ENCODE peak calls at places on chromosomes 7 and 10, in four cellular contexts. Q is K562, K is HepG2, L is H1. X is an unnamed sample.

GRCh38 chr7:64877714-64878610 is 25.1 kb upstream of the ZNF273 start:
- DNase-seq in L (no peak), Q (no peak), K (no peak), X (no peak)

GRCh38 chr7:41573017-41573416 is 129.9 kb downstream of the INHBA start:
- DNase-seq in K (no peak), Q (no peak), L (no peak), X (no peak)

GRCh38 chr10:14564268-14564744 is 210.4 kb downstream of the FAM107B start:
- DNase-seq in K (no peak), Q (no peak), L (no peak), X (no peak)

GRCh38 chr10:124744047-124744687 is at the start of gene FAM53B:
- DNase-seq in K (no peak), L (peak), Q (peak), X (no peak)

GRCh38 chr10:5413012-5413938 is 918 bp downstream of the NET1 start:
- DNase-seq in L (peak), K (peak), Q (peak), X (no peak)

GRCh38 chr7:36372156-36372555 is 17.5 kb upstream of the ANLN start:
- DNase-seq in K (no peak), Q (no peak), L (no peak), X (no peak)

GRCh38 chr7:99355098-99355497 is 19.4 kb upstream of the ARPC1B start:
- DNase-seq in L (no peak), K (no peak), Q (no peak), X (no peak)

GRCh38 chr7:898855-899681 is 22.7 kb downstream of the GET4 start:
- DNase-seq in Q (peak), L (no peak), K (no peak), X (no peak)

GRCh38 chr7:359226-359775 is 69.3 kb downstream of the FOXL3 start:
- DNase-seq in K (no peak), Q (no peak), L (no peak), X (no peak)

GRCh38 chr7:19560111-19560883 is 148.5 kb downstream of the POLR1F start:
- DNase-seq in Q (no peak), K (no peak), L (no peak), X (no peak)

GRCh38 chr10:109889867-109890266 is 33.4 kb downstream of the XPNPEP1 start:
- DNase-seq in K (no peak), Q (no peak), L (no peak), X (no peak)

GRCh38 chr10:77873558-77874380 is 52.8 kb downstream of the DLG5 start:
- DNase-seq in Q (peak), K (peak), L (no peak), X (peak)

GRCh38 chr7:151038951-151039849 is 9.1 kb upstream of the ASIC3 start:
- DNase-seq in Q (peak), K (peak), L (no peak), X (no peak)

GRCh38 chr10:78416031-78416800 is 382.6 kb downstream of the RPS24 start:
- DNase-seq in K (no peak), Q (no peak), L (no peak), X (no peak)

GRCh38 chr10:132136097-132136521 is 50.6 kb upstream of the DPYSL4 start:
- DNase-seq in L (no peak), Q (no peak), K (no peak), X (no peak)
- TF ChIP-seq CBX5 in L (no peak), Q (no peak), K (no peak), X (no peak)

GRCh38 chr7:2602736-2603387 is 28.9 kb upstream of the TTYH3 start:
- DNase-seq in L (no peak), K (no peak), Q (no peak), X (no peak)
- TF ChIP-seq CBX5 in L (no peak), K (no peak), Q (no peak), X (no peak)

GRCh38 chr10:103045961-103046360 is 127.9 kb downstream of the CNNM2 start:
- DNase-seq in L (no peak), Q (no peak), K (no peak), X (no peak)

GRCh38 chr10:103047381-103047780 is 129.3 kb downstream of the CNNM2 start:
- DNase-seq in Q (no peak), L (no peak), K (no peak), X (no peak)

GRCh38 chr10:103042129-103042528 is 124.0 kb downstream of the CNNM2 start:
- DNase-seq in K (no peak), Q (no peak), L (peak), X (no peak)

GRCh38 chr10:103042908-103043307 is 124.8 kb downstream of the CNNM2 start:
- DNase-seq in L (no peak), K (no peak), Q (no peak), X (no peak)

GRCh38 chr10:103044942-103045489 is 126.9 kb downstream of the CNNM2 start:
- DNase-seq in K (no peak), Q (no peak), L (no peak), X (no peak)
- TF ChIP-seq CBX5 in K (no peak), Q (no peak), L (no peak), X (no peak)

GRCh38 chr10:18681971-18682403 is 22.8 kb downstream of the ARL5B start:
- DNase-seq in K (peak), L (no peak), Q (no peak), X (no peak)

GRCh38 chr10:18683427-18683826 is 24.2 kb downstream of the ARL5B start:
- DNase-seq in K (no peak), Q (no peak), L (no peak), X (no peak)

GRCh38 chr10:18684416-18684815 is 25.2 kb downstream of the ARL5B start:
- DNase-seq in Q (no peak), L (no peak), K (no peak), X (no peak)

GRCh38 chr10:18684953-18685352 is 25.7 kb downstream of the ARL5B start:
- DNase-seq in Q (no peak), K (no peak), L (no peak), X (no peak)

DNA sequence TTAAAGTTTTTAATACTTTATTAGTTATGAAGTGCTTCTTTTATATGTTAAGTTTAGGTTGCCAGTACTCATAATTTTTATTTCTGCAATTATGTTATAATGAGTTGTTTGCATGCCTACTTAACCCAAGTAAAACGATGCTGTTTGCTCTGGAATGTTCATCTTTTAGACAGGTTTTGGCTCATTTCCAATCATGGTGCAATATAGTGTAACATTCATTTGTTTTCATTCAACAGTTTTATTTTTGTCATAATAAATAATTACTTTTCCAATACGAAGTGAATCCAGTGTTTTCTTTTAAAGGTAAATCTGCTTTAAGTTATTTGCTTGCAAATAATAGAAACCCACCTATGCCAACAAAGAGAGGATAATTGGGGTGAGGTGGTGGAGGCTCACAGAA is 22.1 kb downstream of the ARL5B start:
- DNase-seq in K (no peak), L (no peak), Q (no peak), X (no peak)
- TF ChIP-seq CBX5 in K (no peak), L (no peak), Q (no peak), X (no peak)

DNA sequence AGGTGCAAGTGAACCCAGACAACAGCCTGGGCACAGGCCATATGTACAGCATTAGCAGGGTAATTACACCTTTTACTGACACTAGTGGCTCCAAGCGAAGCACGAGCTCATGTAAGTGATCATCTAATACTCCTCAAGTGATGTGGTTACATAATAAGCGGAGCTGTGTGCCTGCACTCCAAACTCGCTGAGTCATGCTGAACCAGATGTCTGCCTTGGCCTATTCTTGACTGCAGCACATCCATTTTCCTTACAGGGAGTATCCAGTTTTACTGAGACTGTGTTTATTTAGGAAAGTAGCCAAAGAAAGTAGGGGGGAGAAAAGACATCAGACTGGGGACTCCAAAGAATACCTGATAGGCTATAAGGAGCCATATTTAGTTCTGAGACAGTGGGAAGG is 90.1 kb downstream of the GRM3 start:
- DNase-seq in K (no peak), L (no peak), Q (peak), X (no peak)
- TF ChIP-seq CBX5 in K (no peak), L (no peak), Q (no peak), X (no peak)

GRCh38 chr7:33186187-33186586 is 56.8 kb downstream of the BBS9 start:
- DNase-seq in Q (peak), L (no peak), K (no peak), X (no peak)
- TF ChIP-seq CBX5 in Q (no peak), L (no peak), K (no peak), X (no peak)

GRCh38 chr7:51374936-51375335 is 58.3 kb upstream of the COBL start:
- DNase-seq in L (no peak), K (no peak), Q (no peak), X (no peak)

DNA sequence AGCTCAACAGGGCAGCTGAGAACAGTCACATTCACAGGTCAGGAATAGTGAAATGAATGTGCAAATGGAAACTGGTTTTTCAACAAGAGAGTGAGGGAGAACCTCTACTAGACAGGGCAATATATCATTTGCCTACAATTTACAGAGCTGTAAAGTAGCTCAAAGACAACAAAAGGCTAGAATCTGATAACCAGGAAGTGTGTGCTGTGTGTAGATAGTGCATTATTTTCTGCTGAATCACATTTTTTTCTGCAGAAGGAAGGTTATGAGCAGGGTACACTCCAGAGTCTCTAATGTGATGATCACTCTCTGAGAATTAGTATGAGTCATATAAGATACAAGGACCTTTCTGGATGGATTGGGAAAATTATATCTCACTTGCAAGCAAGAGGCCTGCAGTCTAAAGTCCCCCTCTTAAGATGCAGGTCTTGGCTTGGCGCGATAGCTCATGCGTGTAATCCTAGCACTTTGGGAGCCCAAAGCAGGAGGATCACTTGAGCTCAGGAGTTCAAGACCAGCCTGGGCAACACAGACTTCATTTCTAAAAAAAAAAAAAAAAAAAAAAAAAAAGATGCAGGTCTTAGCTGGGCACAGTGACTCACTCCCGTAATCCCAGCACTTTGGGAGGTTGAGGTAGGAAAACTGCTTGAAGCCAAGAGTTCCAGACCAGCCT is 59.9 kb upstream of the COBL start:
- DNase-seq in Q (peak), K (no peak), L (no peak), X (no peak)
- TF ChIP-seq CBX5 in Q (no peak), K (no peak), L (no peak), X (no peak)

GRCh38 chr7:25565949-25566348 is 337.7 kb upstream of the NPVF start:
- DNase-seq in K (peak), Q (peak), L (peak), X (no peak)
- TF ChIP-seq CBX5 in K (no peak), Q (no peak), L (no peak), X (no peak)

GRCh38 chr7:13071999-13072398 is 384.6 kb downstream of the ARL4A start:
- DNase-seq in K (no peak), Q (no peak), L (no peak), X (no peak)

GRCh38 chr7:13077466-13077865 is 390.0 kb downstream of the ARL4A start:
- DNase-seq in Q (no peak), L (no peak), K (no peak), X (no peak)
- TF ChIP-seq CBX5 in Q (no peak), L (no peak), K (no peak), X (no peak)

GRCh38 chr10:107425844-107426553 is 261.5 kb upstream of the SORCS1 start:
- DNase-seq in Q (no peak), L (no peak), K (no peak), X (no peak)

GRCh38 chr10:107427021-107427420 is 262.5 kb upstream of the SORCS1 start:
- DNase-seq in Q (no peak), K (no peak), L (no peak), X (no peak)

GRCh38 chr10:107424628-107425027 is 260.1 kb upstream of the SORCS1 start:
- DNase-seq in K (no peak), Q (no peak), L (no peak), X (no peak)

GRCh38 chr10:107418411-107418810 is 253.9 kb upstream of the SORCS1 start:
- DNase-seq in K (no peak), Q (no peak), L (no peak), X (peak)

DNA sequence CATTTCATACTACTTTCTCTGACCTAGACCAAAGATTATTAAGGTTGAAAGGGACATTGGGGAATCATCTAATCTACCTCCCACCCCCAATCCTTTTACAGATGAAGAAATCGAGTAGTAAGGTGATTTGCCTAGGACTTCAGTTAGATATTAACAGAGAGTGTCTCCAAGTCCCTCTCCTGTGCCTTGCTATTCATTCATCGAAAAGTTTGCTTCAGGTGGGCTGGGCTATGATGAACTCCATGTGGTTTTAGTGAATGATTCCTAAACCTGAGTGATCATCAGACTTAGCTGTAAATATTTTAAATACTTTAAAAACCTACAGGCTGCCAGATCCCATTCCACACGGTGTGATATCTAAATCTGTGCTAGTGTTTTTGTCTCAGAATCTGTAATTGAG is 259.4 kb upstream of the SORCS1 start:
- DNase-seq in Q (no peak), K (no peak), L (no peak), X (no peak)
- TF ChIP-seq CBX5 in Q (no peak), K (no peak), L (no peak), X (no peak)